ENCODE peak calls at places on chromosomes 5 and 9, in seven cellular contexts. One of them, this sample, is unnamed.

GRCh38 chr5:149265559-149265958 is 6.1 kb upstream of the AFAP1L1 start:
- DNase-seq in GM12878: no peak
- DNase-seq in GM12892: no peak
- DNase-seq in SK-N-SH: peak
- DNase-seq in K562: peak
- DNase-seq in H1: no peak
- DNase-seq in HepG2: no peak
- DNase-seq in this sample: no peak

GRCh38 chr5:57173026-57173317 is 887 bp upstream of the GPBP1 start:
- DNase-seq in GM12878: no peak
- DNase-seq in GM12892: no peak
- DNase-seq in SK-N-SH: no peak
- DNase-seq in K562: no peak
- DNase-seq in H1: no peak
- DNase-seq in HepG2: no peak
- DNase-seq in this sample: no peak

GRCh38 chr5:158860706-158861105 is 239.0 kb downstream of the EBF1 start:
- DNase-seq in GM12878: no peak
- DNase-seq in GM12892: no peak
- DNase-seq in SK-N-SH: no peak
- DNase-seq in K562: no peak
- DNase-seq in H1: no peak
- DNase-seq in HepG2: no peak
- DNase-seq in this sample: no peak

GRCh38 chr5:95808013-95808685 is 14.4 kb downstream of the GLRX start:
- DNase-seq in GM12878: no peak
- DNase-seq in GM12892: no peak
- DNase-seq in SK-N-SH: no peak
- DNase-seq in K562: no peak
- DNase-seq in H1: no peak
- DNase-seq in HepG2: no peak
- DNase-seq in this sample: no peak

GRCh38 chr9:105842023-105842644 is 147.8 kb downstream of the TMEM38B start:
- DNase-seq in GM12878: peak
- DNase-seq in GM12892: no peak
- DNase-seq in SK-N-SH: peak
- DNase-seq in K562: peak
- DNase-seq in H1: no peak
- DNase-seq in HepG2: peak
- DNase-seq in this sample: peak

GRCh38 chr5:13412040-13412595 is 532.4 kb downstream of the DNAH5 start:
- DNase-seq in GM12878: no peak
- DNase-seq in GM12892: no peak
- DNase-seq in SK-N-SH: no peak
- DNase-seq in K562: no peak
- DNase-seq in H1: no peak
- DNase-seq in HepG2: no peak
- DNase-seq in this sample: no peak

GRCh38 chr5:937151-937924 is 44.7 kb downstream of the TRIP13 start:
- DNase-seq in GM12878: no peak
- DNase-seq in GM12892: no peak
- DNase-seq in SK-N-SH: no peak
- DNase-seq in K562: no peak
- DNase-seq in H1: no peak
- DNase-seq in HepG2: no peak
- DNase-seq in this sample: no peak

GRCh38 chr9:31323726-31324444 is 1060.6 kb upstream of the ACO1 start:
- DNase-seq in GM12878: no peak
- DNase-seq in GM12892: no peak
- DNase-seq in SK-N-SH: no peak
- DNase-seq in K562: no peak
- DNase-seq in H1: no peak
- DNase-seq in HepG2: no peak
- DNase-seq in this sample: no peak

GRCh38 chr9:113599647-113600476 is 136.3 kb downstream of the RGS3 start:
- DNase-seq in GM12878: no peak
- DNase-seq in GM12892: no peak
- DNase-seq in SK-N-SH: no peak
- DNase-seq in K562: no peak
- DNase-seq in H1: no peak
- DNase-seq in HepG2: no peak
- DNase-seq in this sample: no peak

GRCh38 chr5:34655354-34655991 is 655 bp upstream of the RAI14 start:
- DNase-seq in GM12878: no peak
- DNase-seq in GM12892: no peak
- DNase-seq in SK-N-SH: peak
- DNase-seq in K562: peak
- DNase-seq in H1: no peak
- DNase-seq in HepG2: peak
- DNase-seq in this sample: peak

GRCh38 chr5:174837919-174838902 is 113.8 kb downstream of the MSX2 start:
- DNase-seq in GM12878: no peak
- DNase-seq in GM12892: no peak
- DNase-seq in SK-N-SH: peak
- DNase-seq in K562: no peak
- DNase-seq in H1: no peak
- DNase-seq in HepG2: no peak
- DNase-seq in this sample: no peak

GRCh38 chr9:126154869-126155268 is 171.8 kb upstream of the MVB12B start:
- DNase-seq in GM12878: no peak
- DNase-seq in GM12892: no peak
- DNase-seq in SK-N-SH: no peak
- DNase-seq in K562: no peak
- DNase-seq in H1: no peak
- DNase-seq in HepG2: no peak
- DNase-seq in this sample: no peak

GRCh38 chr5:35129276-35129675 is 81.5 kb upstream of the AGXT2 start:
- DNase-seq in GM12878: no peak
- DNase-seq in GM12892: no peak
- DNase-seq in SK-N-SH: no peak
- DNase-seq in K562: no peak
- DNase-seq in H1: no peak
- DNase-seq in HepG2: no peak
- DNase-seq in this sample: no peak

GRCh38 chr9:14428781-14429230 is 114.9 kb upstream of the NFIB start:
- DNase-seq in GM12878: no peak
- DNase-seq in GM12892: peak
- DNase-seq in SK-N-SH: peak
- DNase-seq in K562: peak
- DNase-seq in H1: peak
- DNase-seq in HepG2: peak
- DNase-seq in this sample: no peak

GRCh38 chr5:146877783-146878470 is 630 bp downstream of the PPP2R2B start:
- DNase-seq in GM12878: no peak
- DNase-seq in GM12892: peak
- DNase-seq in SK-N-SH: peak
- DNase-seq in K562: no peak
- DNase-seq in H1: no peak
- DNase-seq in HepG2: no peak
- DNase-seq in this sample: no peak

GRCh38 chr9:91391426-91392217 is 29.9 kb upstream of the AUH start:
- DNase-seq in GM12878: no peak
- DNase-seq in GM12892: no peak
- DNase-seq in SK-N-SH: no peak
- DNase-seq in K562: no peak
- DNase-seq in H1: no peak
- DNase-seq in HepG2: no peak
- DNase-seq in this sample: no peak

GRCh38 chr9:125732562-125732961 is 14.6 kb upstream of the PBX3 start:
- DNase-seq in GM12878: no peak
- DNase-seq in GM12892: no peak
- DNase-seq in SK-N-SH: no peak
- DNase-seq in K562: no peak
- DNase-seq in H1: no peak
- DNase-seq in HepG2: no peak
- DNase-seq in this sample: no peak

GRCh38 chr9:14769235-14769580 is 46.7 kb upstream of the CER1 start:
- DNase-seq in GM12878: no peak
- DNase-seq in GM12892: no peak
- DNase-seq in SK-N-SH: no peak
- DNase-seq in K562: peak
- DNase-seq in H1: no peak
- DNase-seq in HepG2: no peak
- DNase-seq in this sample: no peak

GRCh38 chr5:127555826-127556225 is 38.4 kb downstream of the PRRC1 start:
- DNase-seq in GM12878: no peak
- DNase-seq in GM12892: no peak
- DNase-seq in SK-N-SH: no peak
- DNase-seq in K562: no peak
- DNase-seq in H1: no peak
- DNase-seq in HepG2: no peak
- DNase-seq in this sample: no peak

GRCh38 chr5:141848771-141849370 is 29.3 kb downstream of the PCDH1 start:
- DNase-seq in GM12878: no peak
- DNase-seq in GM12892: no peak
- DNase-seq in SK-N-SH: no peak
- DNase-seq in K562: peak
- DNase-seq in H1: peak
- DNase-seq in HepG2: peak
- DNase-seq in this sample: no peak

GRCh38 chr5:141844414-141845097 is 33.7 kb downstream of the PCDH1 start:
- DNase-seq in GM12878: no peak
- DNase-seq in GM12892: no peak
- DNase-seq in SK-N-SH: no peak
- DNase-seq in K562: no peak
- DNase-seq in H1: no peak
- DNase-seq in HepG2: no peak
- DNase-seq in this sample: no peak

GRCh38 chr5:141843156-141843927 is 34.9 kb downstream of the PCDH1 start:
- DNase-seq in GM12878: no peak
- DNase-seq in GM12892: no peak
- DNase-seq in SK-N-SH: no peak
- DNase-seq in K562: no peak
- DNase-seq in H1: no peak
- DNase-seq in HepG2: no peak
- DNase-seq in this sample: no peak

GRCh38 chr5:141846031-141846430 is 32.2 kb downstream of the PCDH1 start:
- DNase-seq in GM12878: no peak
- DNase-seq in GM12892: no peak
- DNase-seq in SK-N-SH: peak
- DNase-seq in K562: peak
- DNase-seq in H1: no peak
- DNase-seq in HepG2: no peak
- DNase-seq in this sample: no peak

GRCh38 chr5:141845371-141845821 is 32.8 kb downstream of the PCDH1 start:
- DNase-seq in GM12878: no peak
- DNase-seq in GM12892: no peak
- DNase-seq in SK-N-SH: peak
- DNase-seq in K562: peak
- DNase-seq in H1: no peak
- DNase-seq in HepG2: no peak
- DNase-seq in this sample: no peak
- TF ChIP-seq TAF1 in GM12878: no peak
- TF ChIP-seq TAF1 in GM12892: no peak
- TF ChIP-seq TAF1 in SK-N-SH: no peak
- TF ChIP-seq TAF1 in K562: no peak
- TF ChIP-seq TAF1 in H1: no peak
- TF ChIP-seq TAF1 in HepG2: no peak
- TF ChIP-seq TAF1 in this sample: no peak

DNA sequence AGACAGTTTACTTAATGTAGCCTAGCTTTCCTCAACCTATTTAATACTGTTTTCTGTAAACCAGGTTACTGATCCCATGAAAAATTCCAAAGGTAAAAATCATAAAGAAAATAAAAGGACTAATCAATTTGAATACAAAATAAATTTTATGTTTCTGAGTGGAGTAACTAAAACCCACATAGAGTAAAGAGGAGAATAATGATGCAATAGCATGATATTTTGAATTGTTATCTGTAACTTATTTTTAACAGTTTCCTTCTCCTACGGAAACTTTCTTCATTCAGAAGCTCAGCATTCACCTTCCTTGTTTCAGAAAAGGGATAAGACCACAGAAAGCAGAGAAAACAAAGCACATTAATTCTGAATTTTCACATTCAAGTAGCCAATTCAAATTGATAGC is 320.6 kb upstream of the NUDT12 start:
- DNase-seq in GM12878: no peak
- DNase-seq in GM12892: no peak
- DNase-seq in SK-N-SH: no peak
- DNase-seq in K562: no peak
- DNase-seq in H1: no peak
- DNase-seq in HepG2: no peak
- DNase-seq in this sample: no peak
- TF ChIP-seq TAF1 in GM12878: no peak
- TF ChIP-seq TAF1 in GM12892: no peak
- TF ChIP-seq TAF1 in SK-N-SH: no peak
- TF ChIP-seq TAF1 in K562: no peak
- TF ChIP-seq TAF1 in H1: no peak
- TF ChIP-seq TAF1 in HepG2: no peak
- TF ChIP-seq TAF1 in this sample: no peak

GRCh38 chr9:110050925-110051355 is 157.0 kb downstream of the C9orf152 start:
- DNase-seq in GM12878: no peak
- DNase-seq in GM12892: peak
- DNase-seq in SK-N-SH: no peak
- DNase-seq in K562: no peak
- DNase-seq in H1: no peak
- DNase-seq in HepG2: no peak
- DNase-seq in this sample: peak
- TF ChIP-seq TAF1 in GM12878: no peak
- TF ChIP-seq TAF1 in GM12892: no peak
- TF ChIP-seq TAF1 in SK-N-SH: no peak
- TF ChIP-seq TAF1 in K562: no peak
- TF ChIP-seq TAF1 in H1: no peak
- TF ChIP-seq TAF1 in HepG2: no peak
- TF ChIP-seq TAF1 in this sample: no peak

DNA sequence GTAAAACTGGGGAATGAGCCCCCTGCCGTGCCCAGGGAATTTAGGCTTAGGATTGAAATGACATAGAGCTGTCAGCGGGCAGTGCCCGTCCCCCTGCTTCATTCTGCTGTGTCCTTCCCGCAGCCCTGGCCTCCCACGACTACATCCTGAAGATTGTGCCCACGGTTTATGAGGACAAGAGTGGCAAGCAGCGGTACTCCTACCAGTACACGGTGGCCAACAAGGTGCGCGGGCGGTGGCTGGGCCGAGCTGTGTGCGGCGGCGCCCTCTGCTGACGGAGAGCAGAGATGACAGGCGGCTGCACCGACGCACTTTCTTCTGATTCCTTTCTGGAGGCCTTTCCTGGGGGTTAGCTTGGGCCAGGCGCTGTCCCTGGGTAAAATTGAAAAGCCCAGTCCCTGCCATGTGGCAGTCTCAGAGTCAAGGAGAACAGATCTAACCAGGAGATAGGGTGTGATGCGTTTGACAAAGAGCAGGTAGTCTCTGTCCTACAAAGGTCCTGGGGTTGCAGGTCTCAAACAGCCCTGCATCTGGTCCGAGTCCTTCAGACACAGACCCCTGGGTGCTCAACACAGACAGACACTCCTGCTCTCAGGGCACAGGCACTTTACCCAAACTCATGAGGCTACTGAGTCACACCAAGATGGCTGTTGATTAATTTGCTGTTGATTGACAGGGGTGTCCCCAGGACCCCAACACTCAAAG is 26.8 kb upstream of the RPL26L1 start:
- DNase-seq in GM12878: no peak
- DNase-seq in GM12892: peak
- DNase-seq in SK-N-SH: peak
- DNase-seq in K562: peak
- DNase-seq in H1: no peak
- DNase-seq in HepG2: peak
- DNase-seq in this sample: peak
- TF ChIP-seq TAF1 in GM12878: no peak
- TF ChIP-seq TAF1 in GM12892: no peak
- TF ChIP-seq TAF1 in SK-N-SH: no peak
- TF ChIP-seq TAF1 in K562: no peak
- TF ChIP-seq TAF1 in H1: no peak
- TF ChIP-seq TAF1 in HepG2: no peak
- TF ChIP-seq TAF1 in this sample: no peak

GRCh38 chr5:10161778-10162177 is 87.9 kb downstream of the ATPSCKMT start:
- DNase-seq in GM12878: no peak
- DNase-seq in GM12892: no peak
- DNase-seq in SK-N-SH: no peak
- DNase-seq in K562: no peak
- DNase-seq in H1: no peak
- DNase-seq in HepG2: no peak
- DNase-seq in this sample: no peak
- TF ChIP-seq TAF1 in GM12878: no peak
- TF ChIP-seq TAF1 in GM12892: no peak
- TF ChIP-seq TAF1 in SK-N-SH: no peak
- TF ChIP-seq TAF1 in K562: no peak
- TF ChIP-seq TAF1 in H1: no peak
- TF ChIP-seq TAF1 in HepG2: no peak
- TF ChIP-seq TAF1 in this sample: no peak